ENCODE peak calls at places on chromosomes 3 and 15, in six cellular contexts. S is left ventricle myocardium inferior, M is lower lobe of right lung, G is mesendoderm, C is mesenchymal stem cell, P is left lung. D is an unnamed sample.

GRCh38 chr3:45497963-45498362 is 96.6 kb upstream of the LIMD1 start:
- DNase-seq in G (no peak), S (no peak), P (no peak), M (no peak), C (peak), D (no peak)

GRCh38 chr3:23084367-23084766 is 118.8 kb upstream of the UBE2E2 start:
- DNase-seq in P (no peak), M (no peak), C (no peak), S (no peak), G (no peak), D (no peak)

GRCh38 chr3:54988302-54989022 is 60.6 kb upstream of the LRTM1 start:
- DNase-seq in G (no peak), C (peak), S (peak), P (peak), M (no peak), D (no peak)

GRCh38 chr3:14455571-14456317 is 53.3 kb downstream of the SLC6A6 start:
- DNase-seq in M (peak), S (no peak), P (no peak), C (no peak), G (no peak), D (no peak)

GRCh38 chr15:50251638-50252182 is 13.8 kb downstream of the HDC start:
- DNase-seq in S (no peak), G (no peak), P (no peak), M (no peak), C (no peak), D (no peak)

GRCh38 chr15:81337713-81338157 is 13.8 kb upstream of the STARD5 start:
- DNase-seq in M (no peak), P (no peak), S (no peak), G (no peak), C (no peak), D (no peak)

GRCh38 chr3:63966871-63967270 is 54.7 kb upstream of the SCAANT1 start:
- DNase-seq in G (peak), C (no peak), S (no peak), P (no peak), M (no peak), D (no peak)

GRCh38 chr3:45751537-45752242 is 44.6 kb downstream of the SLC6A20 start:
- DNase-seq in C (no peak), M (no peak), P (no peak), S (no peak), G (no peak), D (no peak)

GRCh38 chr3:11546657-11547302 is 96.9 kb downstream of the VGLL4 start:
- DNase-seq in C (no peak), S (no peak), P (no peak), G (no peak), M (no peak), D (no peak)

GRCh38 chr3:102302020-102302419 is 132.8 kb upstream of the ZPLD1 start:
- DNase-seq in G (no peak), C (no peak), P (no peak), S (no peak), M (no peak), D (no peak)

GRCh38 chr3:168807426-168807825 is 711.7 kb upstream of the GOLIM4 start:
- DNase-seq in S (no peak), P (no peak), G (peak), C (no peak), M (no peak), D (peak)

GRCh38 chr3:44568561-44568960 is 13.6 kb downstream of the ZKSCAN7 start:
- DNase-seq in C (peak), M (no peak), G (no peak), S (no peak), P (no peak), D (no peak)

GRCh38 chr3:54866221-54866620 is 61.6 kb downstream of the LRTM1 start:
- DNase-seq in M (no peak), C (no peak), P (no peak), S (no peak), G (no peak), D (no peak)

GRCh38 chr3:174408310-174408709 is 450.8 kb upstream of the NAALADL2 start:
- DNase-seq in C (peak), P (no peak), M (no peak), S (no peak), G (peak), D (no peak)

GRCh38 chr15:33030315-33030714 is 164.2 kb downstream of the FMN1 start:
- DNase-seq in M (no peak), C (no peak), G (no peak), P (no peak), S (no peak), D (no peak)

GRCh38 chr3:46706771-46707582 is 5.8 kb downstream of the TMIE start:
- DNase-seq in P (no peak), M (peak), G (no peak), S (peak), C (no peak), D (no peak)

GRCh38 chr15:52050416-52050815 is 31.4 kb downstream of the MAPK6 start:
- DNase-seq in G (no peak), P (no peak), S (no peak), M (no peak), C (peak), D (no peak)

GRCh38 chr3:53554559-53555511 is 60.4 kb downstream of the CACNA1D start:
- DNase-seq in G (no peak), S (no peak), C (no peak), P (no peak), M (no peak), D (no peak)

GRCh38 chr15:50181206-50181982 is 602 bp upstream of the SLC27A2 start:
- DNase-seq in G (no peak), P (no peak), S (no peak), C (no peak), M (no peak), D (no peak)

GRCh38 chr3:129596194-129597086 is 10.0 kb downstream of the PLXND1 start:
- DNase-seq in S (peak), C (peak), G (peak), M (peak), P (peak), D (no peak)

GRCh38 chr15:79257454-79257853 is 25.1 kb upstream of the ANKRD34C start:
- DNase-seq in M (no peak), G (no peak), P (no peak), C (no peak), S (no peak), D (no peak)

GRCh38 chr3:102156426-102156825 is 278.4 kb upstream of the ZPLD1 start:
- DNase-seq in P (no peak), G (no peak), M (no peak), C (peak), S (no peak), D (no peak)

GRCh38 chr3:132870596-132870995 is 148.4 kb upstream of the NPHP3 start:
- DNase-seq in S (no peak), G (no peak), C (no peak), P (no peak), M (no peak), D (no peak)

GRCh38 chr3:126262227-126262626 is 81.8 kb upstream of the ALDH1L1 start:
- DNase-seq in S (no peak), C (no peak), G (no peak), M (no peak), P (no peak), D (no peak)

GRCh38 chr3:147419062-147419701 is 10.0 kb downstream of the ZIC1 start:
- DNase-seq in C (peak), M (no peak), G (peak), S (no peak), P (no peak), D (no peak)
- H3K27ac ChIP-seq in C (peak), M (no peak), G (no peak), S (no peak), P (no peak), D (no peak)

GRCh38 chr3:5038243-5038642 is 59.0 kb downstream of the BHLHE40 start:
- DNase-seq in P (no peak), S (no peak), G (no peak), C (no peak), M (no peak), D (no peak)

GRCh38 chr3:5035692-5036535 is 56.7 kb downstream of the BHLHE40 start:
- DNase-seq in G (no peak), M (no peak), C (no peak), P (no peak), S (no peak), D (no peak)

GRCh38 chr3:5037828-5038227 is 58.6 kb downstream of the BHLHE40 start:
- DNase-seq in G (no peak), M (no peak), C (no peak), S (no peak), P (no peak), D (no peak)

GRCh38 chr3:5036536-5036833 is 57.2 kb downstream of the BHLHE40 start:
- DNase-seq in G (no peak), M (no peak), C (no peak), S (no peak), P (no peak), D (no peak)

DNA sequence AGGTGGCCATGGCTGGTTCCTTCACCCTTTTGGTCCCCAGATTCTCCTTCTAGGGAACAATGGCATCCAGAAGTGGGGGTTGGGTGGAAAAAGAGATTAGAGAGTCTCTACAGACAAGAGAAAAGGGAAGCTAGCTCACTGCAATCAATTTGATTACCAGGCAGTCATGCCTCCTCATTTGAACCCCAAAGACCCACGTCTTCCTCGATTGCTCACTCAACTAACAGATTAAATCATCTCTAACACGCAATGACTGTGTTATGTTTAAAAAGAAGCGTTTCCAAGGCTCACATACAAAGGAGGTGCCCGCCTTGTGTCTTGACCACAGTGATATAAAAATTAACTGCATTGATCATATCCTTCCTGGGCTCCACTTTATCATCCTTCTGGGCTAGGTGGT is 57.6 kb downstream of the BHLHE40 start:
- DNase-seq in M (no peak), G (no peak), P (no peak), S (no peak), C (no peak), D (no peak)
- H3K4me3 ChIP-seq in M (no peak), G (no peak), P (no peak), S (no peak), C (no peak), D (no peak)

DNA sequence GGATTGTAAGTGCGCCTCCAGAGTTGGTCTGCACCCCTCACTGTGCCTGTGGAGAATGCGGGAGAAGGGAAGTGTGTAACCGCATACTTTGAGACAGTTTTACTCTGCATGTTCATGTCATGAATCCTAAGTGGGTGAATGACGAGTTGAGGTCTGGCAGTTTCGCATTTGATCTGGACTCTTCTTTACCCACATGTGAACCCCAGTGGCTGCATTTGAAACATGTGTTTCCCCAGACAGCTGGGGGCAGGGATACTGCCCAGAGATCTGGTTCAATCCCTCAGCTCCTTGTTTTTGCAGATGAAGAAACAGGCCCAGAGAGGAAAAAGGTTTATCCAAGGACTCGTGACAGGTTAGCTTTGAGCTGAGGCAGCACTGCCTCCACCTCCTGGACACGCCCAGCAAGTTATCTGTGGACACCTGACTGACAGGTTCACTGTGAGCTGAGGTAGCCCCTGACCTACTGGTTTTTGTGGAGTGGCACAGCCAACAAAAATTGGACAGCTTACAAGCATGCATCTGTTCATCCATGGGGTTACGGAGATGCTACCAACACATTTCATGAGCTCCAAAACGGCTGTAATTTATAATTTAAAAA is 207.3 kb downstream of the XXYLT1 start:
- DNase-seq in G (no peak), C (no peak), P (no peak), M (peak), S (no peak), D (no peak)
- H3K27ac ChIP-seq in G (no peak), C (no peak), P (no peak), M (no peak), S (peak), D (no peak)

GRCh38 chr3:134404366-134404885 is 30.2 kb upstream of the AMOTL2 start:
- DNase-seq in C (no peak), S (no peak), G (no peak), P (no peak), M (no peak), D (no peak)

GRCh38 chr3:134409041-134409440 is 34.8 kb upstream of the AMOTL2 start:
- DNase-seq in S (no peak), C (no peak), M (no peak), P (no peak), G (no peak), D (no peak)

GRCh38 chr3:134406331-134407246 is 32.3 kb upstream of the AMOTL2 start:
- DNase-seq in C (peak), P (peak), S (peak), G (peak), M (peak), D (no peak)

DNA sequence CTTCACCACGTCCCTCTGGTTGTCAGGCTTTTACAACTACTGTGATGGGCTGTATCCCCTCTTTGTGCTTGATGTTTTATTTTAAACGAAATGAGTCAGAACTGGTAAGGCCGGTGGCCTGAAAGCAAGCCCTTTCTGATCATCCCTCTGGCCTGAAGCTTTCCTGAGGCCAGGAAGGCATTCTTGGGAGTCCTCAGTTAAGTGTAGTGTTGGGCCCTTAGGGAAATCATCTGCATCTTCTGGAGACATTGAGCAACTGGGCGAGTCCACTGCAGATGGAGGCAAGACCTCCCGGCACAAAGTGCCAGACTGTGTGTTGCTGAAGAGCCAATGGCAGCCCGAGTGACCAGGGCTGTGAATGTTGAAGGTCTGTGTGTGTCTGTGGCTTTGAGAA is 33.0 kb upstream of the AMOTL2 start:
- DNase-seq in G (peak), S (no peak), M (no peak), C (peak), P (no peak), D (no peak)
- H3K4me3 ChIP-seq in G (no peak), S (peak), M (peak), C (peak), P (no peak), D (peak)

DNA sequence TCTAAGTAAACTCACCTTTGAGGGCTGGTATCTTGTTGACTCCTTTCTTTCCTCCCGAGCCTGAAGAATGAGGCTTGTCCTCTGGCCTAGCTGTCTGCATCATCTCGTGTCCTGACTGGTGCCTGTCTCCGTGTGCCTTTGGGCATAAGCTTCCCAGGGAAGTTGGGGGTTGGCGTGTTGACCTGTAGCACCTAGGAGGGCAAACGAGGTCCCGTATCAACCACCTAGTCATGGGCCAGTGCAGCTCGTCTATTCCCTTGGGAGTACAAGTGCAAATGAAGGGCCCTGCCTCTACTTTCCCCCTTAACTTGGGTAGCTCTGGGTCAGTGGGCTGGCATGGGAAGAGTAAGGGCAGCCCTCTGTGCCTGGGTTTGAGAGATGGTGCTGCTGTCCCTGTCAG is 8.7 kb downstream of the TEX264 start:
- DNase-seq in S (no peak), M (no peak), P (no peak), C (no peak), G (no peak), D (no peak)
- H3K27ac ChIP-seq in S (no peak), M (no peak), P (no peak), C (no peak), G (no peak), D (no peak)

GRCh38 chr15:70761931-70762468 is 1.4 kb downstream of the UACA start:
- DNase-seq in C (no peak), P (no peak), G (no peak), S (no peak), M (no peak), D (no peak)

GRCh38 chr15:70762469-70763119 is 764 bp downstream of the UACA start:
- DNase-seq in C (peak), G (peak), M (peak), P (no peak), S (peak), D (no peak)

GRCh38 chr15:70763120-70763949 is at the start of gene UACA:
- DNase-seq in G (peak), M (peak), S (peak), C (peak), P (peak), D (peak)

GRCh38 chr15:70758790-70759462 is 4.4 kb downstream of the UACA start:
- DNase-seq in G (peak), P (no peak), M (no peak), C (no peak), S (no peak), D (no peak)

DNA sequence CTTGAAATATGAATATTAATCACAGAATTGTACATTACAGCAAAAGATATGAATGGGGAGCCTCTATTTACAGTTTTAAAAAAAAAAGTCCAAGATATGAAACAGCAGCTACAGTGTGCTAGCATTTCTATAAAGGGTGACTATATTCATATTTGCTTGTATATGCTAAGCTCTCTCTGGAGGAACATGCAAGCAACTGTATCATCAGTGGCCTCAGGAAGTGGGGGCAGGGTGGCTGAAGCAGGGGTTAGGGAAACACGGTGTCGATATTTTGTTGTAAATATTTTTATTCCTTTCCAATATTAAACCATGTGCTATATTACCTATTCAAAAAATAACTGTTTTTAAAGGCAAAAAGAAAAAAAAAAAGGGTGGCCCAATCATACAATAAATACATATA is 2.3 kb downstream of the UACA start:
- DNase-seq in C (no peak), M (no peak), P (no peak), G (no peak), S (no peak), D (no peak)
- H3K4me3 ChIP-seq in C (peak), M (peak), P (peak), G (no peak), S (peak), D (no peak)

DNA sequence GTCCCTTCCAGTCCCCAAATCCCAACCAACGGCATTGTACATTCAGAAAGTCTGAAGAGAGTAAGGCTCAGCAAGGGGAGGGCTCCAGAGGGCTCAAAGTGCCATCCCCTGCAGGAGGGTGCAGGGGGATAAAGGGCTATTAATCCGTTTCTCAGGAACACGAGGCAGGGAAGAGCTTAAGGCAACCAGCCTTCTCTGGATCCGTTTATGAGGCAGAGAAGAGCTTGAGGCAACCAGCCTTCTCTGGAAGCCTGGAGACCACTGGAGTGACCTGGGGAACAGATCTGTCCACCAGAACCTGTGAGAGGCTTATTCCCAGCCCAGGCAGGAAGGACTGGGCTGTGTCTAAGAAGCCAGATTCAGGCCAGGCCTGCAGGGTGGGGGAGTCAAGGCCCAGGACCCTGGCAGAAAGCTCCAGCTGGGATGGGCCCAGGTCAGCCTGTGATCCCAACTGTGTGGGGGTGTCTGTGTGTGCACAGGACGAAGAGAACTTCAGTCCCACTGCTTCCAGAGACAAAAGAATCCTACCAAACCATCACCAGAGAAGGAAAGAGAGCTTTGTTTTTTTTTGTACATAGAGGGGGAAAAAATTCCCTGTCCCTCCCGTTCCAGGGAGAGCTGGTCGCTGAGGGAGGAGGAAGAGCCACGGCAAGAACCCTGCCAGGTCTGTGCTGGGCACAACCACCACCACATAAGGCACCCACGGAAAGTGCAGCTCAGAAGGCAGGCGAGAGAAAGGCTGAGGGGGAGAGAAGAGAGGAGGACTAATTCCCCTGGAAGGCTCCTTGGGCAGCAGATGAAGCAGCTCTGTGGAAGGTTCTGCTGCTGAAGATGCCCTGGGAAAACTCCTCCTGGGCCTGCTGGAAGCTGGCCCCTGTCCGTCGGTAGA is 1.6 kb upstream of the ULK3 start:
- DNase-seq in C (no peak), S (no peak), M (no peak), P (no peak), G (no peak), D (no peak)
- H3K27ac ChIP-seq in C (no peak), S (peak), M (no peak), P (no peak), G (no peak), D (no peak)

D was measured in iPS DF 6.9.